ENCODE peak calls at places on chromosome 9, in seven cellular contexts. D is SK-N-SH, K is HCT116, Q is GM12878, I is H1, S is HepG2, N is K562. C is an unnamed sample.

GRCh38 chr9:92983984-92984589 is 36.8 kb downstream of the FGD3 start:
- DNase-seq in D (no peak), K (peak; percentile 48), Q (no peak), I (no peak), S (no peak), N (no peak), C (no peak)

GRCh38 chr9:107425110-107426025 is 64.2 kb downstream of the KLF4 start:
- DNase-seq in D (peak; percentile 74), K (peak; percentile 50), Q (no peak), I (peak; percentile 54), S (peak; percentile 50), N (peak; percentile 54), C (peak; percentile 32)

GRCh38 chr9:93365427-93366118 is 85.9 kb upstream of the FAM120A start:
- DNase-seq in D (no peak), K (no peak), Q (no peak), I (peak; percentile 61), S (no peak), N (no peak), C (no peak)

GRCh38 chr9:126609191-126609590 is 4.5 kb upstream of the LMX1B start:
- DNase-seq in D (peak; percentile 9), K (no peak), Q (no peak), I (no peak), S (no peak), N (no peak), C (no peak)

GRCh38 chr9:36677611-36678010 is 104.9 kb downstream of the MELK start:
- DNase-seq in D (peak; percentile 9), K (no peak), Q (no peak), I (no peak), S (no peak), N (no peak), C (no peak)

GRCh38 chr9:76198336-76198735 is 195.9 kb downstream of the RFK start:
- DNase-seq in D (no peak), K (no peak), Q (no peak), I (no peak), S (no peak), N (no peak), C (no peak)

GRCh38 chr9:122016309-122016708 is 76.8 kb downstream of the TTLL11 start:
- DNase-seq in D (no peak), K (no peak), Q (no peak), I (no peak), S (no peak), N (no peak), C (no peak)

GRCh38 chr9:13721481-13722235 is 442.2 kb upstream of the MPDZ start:
- DNase-seq in D (no peak), K (no peak), Q (no peak), I (no peak), S (no peak), N (no peak), C (no peak)

GRCh38 chr9:109811876-109812275 is 31.9 kb downstream of the PALM2AKAP2 start:
- DNase-seq in D (no peak), K (no peak), Q (no peak), I (no peak), S (no peak), N (no peak), C (no peak)

GRCh38 chr9:135248111-135248510 is 160.6 kb downstream of the OLFM1 start:
- DNase-seq in D (no peak), K (peak; percentile 8), Q (no peak), I (no peak), S (no peak), N (no peak), C (no peak)

GRCh38 chr9:130539473-130540223 is 39.7 kb upstream of the FUBP3 start:
- DNase-seq in D (no peak), K (peak; percentile 40), Q (no peak), I (no peak), S (no peak), N (no peak), C (no peak)

GRCh38 chr9:14744768-14745167 is 22.2 kb upstream of the CER1 start:
- DNase-seq in D (no peak), K (no peak), Q (no peak), I (no peak), S (no peak), N (no peak), C (no peak)

GRCh38 chr9:78860806-78861475 is 564.0 kb downstream of the PSAT1 start:
- DNase-seq in D (no peak), K (no peak), Q (no peak), I (no peak), S (no peak), N (no peak), C (no peak)

GRCh38 chr9:134967547-134967930 is 49.8 kb upstream of the FCN1 start:
- DNase-seq in D (peak; percentile 60), K (no peak), Q (no peak), I (no peak), S (no peak), N (no peak), C (no peak)

GRCh38 chr9:36101916-36102741 is 34.4 kb upstream of the GLIPR2 start:
- DNase-seq in D (no peak), K (peak; percentile 66), Q (no peak), I (peak; percentile 27), S (peak; percentile 57), N (no peak), C (peak; percentile 42)

GRCh38 chr9:266228-266627 is 51.6 kb downstream of the DOCK8 start:
- DNase-seq in D (no peak), K (no peak), Q (no peak), I (no peak), S (no peak), N (no peak), C (no peak)

GRCh38 chr9:13941686-13942085 is 372.3 kb downstream of the NFIB start:
- DNase-seq in D (no peak), K (no peak), Q (no peak), I (no peak), S (no peak), N (no peak), C (no peak)

GRCh38 chr9:97237311-97237786 is 70.1 kb upstream of the CCDC180 start:
- DNase-seq in D (no peak), K (no peak), Q (no peak), I (no peak), S (peak; percentile 20), N (peak; percentile 46), C (no peak)

GRCh38 chr9:94642526-94642925 is 3.2 kb upstream of the FBP1 start:
- DNase-seq in D (no peak), K (no peak), Q (no peak), I (no peak), S (no peak), N (no peak), C (no peak)

GRCh38 chr9:77896269-77897245 is 135.1 kb downstream of the GNAQ start:
- DNase-seq in D (peak; percentile 65), K (no peak), Q (no peak), I (no peak), S (no peak), N (no peak), C (no peak)

GRCh38 chr9:137784046-137784445 is 93.5 kb upstream of the CACNA1B start:
- DNase-seq in D (peak; percentile 48), K (no peak), Q (no peak), I (no peak), S (no peak), N (peak; percentile 19), C (no peak)
- TF ChIP-seq SIN3A in D (no peak), K (no peak), Q (no peak), I (no peak), S (no peak), N (no peak), C (no peak)

DNA sequence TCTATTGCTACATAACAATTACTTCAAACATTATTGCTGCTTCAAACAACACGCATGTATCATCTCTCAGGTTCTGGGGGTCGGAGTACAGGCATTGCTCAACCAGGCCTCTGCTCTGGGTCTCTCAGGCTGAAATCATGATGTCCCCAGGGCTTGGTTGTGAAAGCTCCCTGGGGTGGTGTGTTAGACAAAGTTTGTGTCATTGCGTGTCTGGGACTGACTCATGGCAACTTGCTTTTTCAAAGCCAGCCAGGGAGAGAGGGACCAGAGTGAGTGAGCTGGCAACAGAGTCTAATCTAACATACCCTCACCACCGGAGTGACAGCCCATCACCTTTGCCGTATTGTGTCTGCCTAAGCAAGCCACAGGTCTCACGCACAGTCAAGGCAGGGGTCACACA is 259.2 kb upstream of the NFIL3 start:
- DNase-seq in D (no peak), K (no peak), Q (no peak), I (no peak), S (no peak), N (no peak), C (no peak)
- TF ChIP-seq SIN3A in D (no peak), K (no peak), Q (no peak), I (no peak), S (no peak), N (no peak), C (no peak)

GRCh38 chr9:132163457-132163875 is 1.6 kb downstream of the NTNG2 start:
- DNase-seq in D (peak; percentile 67), K (no peak), Q (no peak), I (no peak), S (no peak), N (no peak), C (no peak)

GRCh38 chr9:132166599-132166998 is 4.7 kb downstream of the NTNG2 start:
- DNase-seq in D (peak; percentile 58), K (no peak), Q (no peak), I (no peak), S (no peak), N (peak; percentile 46), C (no peak)

GRCh38 chr9:132163876-132164603 is 2.2 kb downstream of the NTNG2 start:
- DNase-seq in D (no peak), K (no peak), Q (no peak), I (no peak), S (no peak), N (no peak), C (no peak)

GRCh38 chr9:132162764-132163456 is 1.1 kb downstream of the NTNG2 start:
- DNase-seq in D (peak; percentile 72), K (no peak), Q (no peak), I (no peak), S (no peak), N (no peak), C (no peak)

GRCh38 chr9:132164604-132165362 is 2.9 kb downstream of the NTNG2 start:
- DNase-seq in D (no peak), K (no peak), Q (no peak), I (no peak), S (peak; percentile 12), N (no peak), C (no peak)
- TF ChIP-seq SIN3A in D (no peak), K (no peak), Q (no peak), I (no peak), S (no peak), N (no peak), C (no peak)

GRCh38 chr9:3528466-3528865 is 2.7 kb upstream of the RFX3 start:
- DNase-seq in D (no peak), K (no peak), Q (peak; percentile 67), I (no peak), S (no peak), N (peak; percentile 38), C (no peak)
- TF ChIP-seq SIN3A in D (no peak), K (no peak), Q (no peak), I (no peak), S (no peak), N (no peak), C (no peak)

GRCh38 chr9:99663297-99663696 is 158.4 kb upstream of the NR4A3 start:
- DNase-seq in D (no peak), K (no peak), Q (no peak), I (no peak), S (no peak), N (no peak), C (no peak)

GRCh38 chr9:99666571-99666970 is 155.1 kb upstream of the NR4A3 start:
- DNase-seq in D (peak; percentile 10), K (no peak), Q (peak; percentile 16), I (no peak), S (no peak), N (no peak), C (no peak)
- TF ChIP-seq SIN3A in D (no peak), K (no peak), Q (no peak), I (no peak), S (no peak), N (no peak), C (no peak)